ENCODE peak calls at places on chromosomes 12 and 14, in four cellular contexts. One of them, this sample, is unnamed.

GRCh38 chr14:71658261-71658860 is 273.9 kb upstream of the RGS6 start:
- DNase-seq in PC-3: no peak
- DNase-seq in IMR-90: no peak
- DNase-seq in cardiac fibroblast: peak; percentile 71
- DNase-seq in this sample: peak; percentile 61

GRCh38 chr14:23650506-23650905 is 14.3 kb downstream of the DHRS2 start:
- DNase-seq in cardiac fibroblast: no peak
- DNase-seq in IMR-90: no peak
- DNase-seq in PC-3: no peak
- DNase-seq in this sample: no peak

GRCh38 chr12:49784756-49785409 is 43.3 kb downstream of the NCKAP5L start:
- DNase-seq in cardiac fibroblast: peak; percentile 59
- DNase-seq in IMR-90: peak; percentile 67
- DNase-seq in PC-3: peak; percentile 35
- DNase-seq in this sample: peak; percentile 59

GRCh38 chr12:30926243-30927209 is at the start of gene TSPAN11:
- DNase-seq in cardiac fibroblast: peak; percentile 9
- DNase-seq in PC-3: no peak
- DNase-seq in IMR-90: peak; percentile 26
- DNase-seq in this sample: peak; percentile 50

GRCh38 chr12:124568431-124569374 is 1.3 kb upstream of the NCOR2 start:
- DNase-seq in cardiac fibroblast: peak; percentile 93
- DNase-seq in IMR-90: peak; percentile 94
- DNase-seq in PC-3: peak; percentile 61
- DNase-seq in this sample: peak; percentile 98

GRCh38 chr14:100031506-100032281 is 33.5 kb upstream of the EVL start:
- DNase-seq in PC-3: peak; percentile 98
- DNase-seq in cardiac fibroblast: peak; percentile 99
- DNase-seq in IMR-90: peak; percentile 99
- DNase-seq in this sample: peak; percentile 99

GRCh38 chr12:58268080-58268479 is 326.7 kb downstream of the ATP23 start:
- DNase-seq in PC-3: no peak
- DNase-seq in cardiac fibroblast: peak; percentile 22
- DNase-seq in IMR-90: peak; percentile 18
- DNase-seq in this sample: peak; percentile 12

GRCh38 chr12:97943359-97943758 is 480.8 kb downstream of the RMST start:
- DNase-seq in IMR-90: no peak
- DNase-seq in PC-3: peak; percentile 13
- DNase-seq in cardiac fibroblast: no peak
- DNase-seq in this sample: no peak

GRCh38 chr12:107731376-107731775 is 29.6 kb downstream of the PRDM4 start:
- DNase-seq in PC-3: peak; percentile 36
- DNase-seq in IMR-90: no peak
- DNase-seq in cardiac fibroblast: no peak
- DNase-seq in this sample: peak; percentile 23

GRCh38 chr14:103711516-103712431 is 3.5 kb downstream of the XRCC3 start:
- DNase-seq in IMR-90: no peak
- DNase-seq in PC-3: peak; percentile 56
- DNase-seq in cardiac fibroblast: no peak
- DNase-seq in this sample: no peak

GRCh38 chr12:57235728-57236131 is 6.2 kb downstream of the SHMT2 start:
- DNase-seq in PC-3: no peak
- DNase-seq in cardiac fibroblast: no peak
- DNase-seq in IMR-90: no peak
- DNase-seq in this sample: no peak

GRCh38 chr12:108519558-108519957 is 4.5 kb downstream of the FICD start:
- DNase-seq in cardiac fibroblast: no peak
- DNase-seq in IMR-90: no peak
- DNase-seq in PC-3: no peak
- DNase-seq in this sample: no peak

GRCh38 chr12:65232490-65233077 is 45.9 kb upstream of the MSRB3 start:
- DNase-seq in PC-3: peak; percentile 45
- DNase-seq in IMR-90: peak; percentile 38
- DNase-seq in cardiac fibroblast: peak; percentile 59
- DNase-seq in this sample: peak; percentile 55
- TF ChIP-seq CTCF in PC-3: peak; percentile 58
- TF ChIP-seq CTCF in IMR-90: peak; percentile 47
- TF ChIP-seq CTCF in cardiac fibroblast: peak; percentile 26
- TF ChIP-seq CTCF in this sample: no peak

DNA sequence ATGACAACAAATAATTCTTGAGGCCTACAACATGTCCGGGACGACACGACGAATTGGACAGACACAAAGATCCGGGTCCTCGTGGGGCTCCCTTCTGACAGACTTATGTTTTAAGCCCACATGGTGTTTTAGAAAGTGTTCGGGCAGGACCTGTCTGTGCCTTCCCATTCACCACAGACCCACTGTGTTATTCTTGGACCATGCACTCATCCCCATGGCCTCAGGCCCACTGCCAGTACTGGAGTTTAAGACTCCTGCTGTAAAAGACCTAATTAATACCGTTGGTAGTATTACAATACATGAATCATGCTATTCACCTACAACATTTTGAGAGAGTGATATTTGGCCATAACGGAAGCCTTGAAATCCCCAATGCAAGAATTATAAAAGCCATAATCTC is 20.0 kb downstream of the SLC15A4 start:
- DNase-seq in cardiac fibroblast: no peak
- DNase-seq in PC-3: no peak
- DNase-seq in IMR-90: no peak
- DNase-seq in this sample: no peak
- H3K4me3 ChIP-seq in cardiac fibroblast: no peak overlapping the region
- H3K4me3 ChIP-seq in PC-3: no peak overlapping the region
- H3K4me3 ChIP-seq in IMR-90: no peak overlapping the region
- H3K4me3 ChIP-seq in this sample: no peak overlapping the region

DNA sequence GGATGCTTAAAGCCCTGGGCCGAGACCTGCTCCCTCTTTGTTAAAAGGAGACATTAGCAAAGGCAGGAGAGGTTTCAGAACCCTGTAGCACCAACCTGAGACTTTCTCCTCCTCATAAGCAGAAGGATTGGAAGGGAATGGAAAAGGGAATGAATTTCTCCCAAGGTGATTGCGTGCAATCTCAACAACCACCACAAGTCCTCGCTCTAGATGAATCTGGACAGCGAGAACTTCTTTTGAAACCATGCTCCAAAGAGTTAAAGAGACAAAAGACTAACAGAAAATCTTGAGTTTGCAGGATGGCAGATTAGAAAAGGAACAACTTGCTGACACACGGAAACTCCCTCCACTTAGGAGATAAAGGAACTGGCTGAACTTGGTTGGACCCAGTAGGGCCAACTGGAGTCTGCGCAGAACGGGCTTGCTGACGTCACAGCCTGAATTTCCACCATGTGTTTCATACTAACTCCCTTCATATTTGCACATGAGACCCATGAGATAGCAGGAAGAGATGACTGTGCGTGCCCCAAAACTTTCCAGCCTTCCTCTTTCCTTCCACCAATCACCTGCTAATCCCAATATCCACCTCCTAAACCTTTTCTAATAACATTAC is 137.0 kb downstream of the PTPN11 start:
- DNase-seq in PC-3: peak; percentile 22
- DNase-seq in IMR-90: no peak
- DNase-seq in cardiac fibroblast: no peak
- DNase-seq in this sample: no peak
- TF ChIP-seq CTCF in PC-3: peak; percentile 46
- TF ChIP-seq CTCF in IMR-90: no peak
- TF ChIP-seq CTCF in cardiac fibroblast: no peak
- TF ChIP-seq CTCF in this sample: no peak

GRCh38 chr14:94026173-94026885 is at the start of gene OTUB2:
- DNase-seq in IMR-90: peak; percentile 98
- DNase-seq in cardiac fibroblast: peak; percentile 99
- DNase-seq in PC-3: peak; percentile 99
- DNase-seq in this sample: peak; percentile 99
- H3K4me3 ChIP-seq in IMR-90: peak within 1 kb of the TSS; percentile 60
- H3K4me3 ChIP-seq in cardiac fibroblast: peak within 1 kb of the TSS; percentile 52
- H3K4me3 ChIP-seq in PC-3: peak within 1 kb of the TSS; percentile 67
- H3K4me3 ChIP-seq in this sample: peak within 1 kb of the TSS; percentile 76

DNA sequence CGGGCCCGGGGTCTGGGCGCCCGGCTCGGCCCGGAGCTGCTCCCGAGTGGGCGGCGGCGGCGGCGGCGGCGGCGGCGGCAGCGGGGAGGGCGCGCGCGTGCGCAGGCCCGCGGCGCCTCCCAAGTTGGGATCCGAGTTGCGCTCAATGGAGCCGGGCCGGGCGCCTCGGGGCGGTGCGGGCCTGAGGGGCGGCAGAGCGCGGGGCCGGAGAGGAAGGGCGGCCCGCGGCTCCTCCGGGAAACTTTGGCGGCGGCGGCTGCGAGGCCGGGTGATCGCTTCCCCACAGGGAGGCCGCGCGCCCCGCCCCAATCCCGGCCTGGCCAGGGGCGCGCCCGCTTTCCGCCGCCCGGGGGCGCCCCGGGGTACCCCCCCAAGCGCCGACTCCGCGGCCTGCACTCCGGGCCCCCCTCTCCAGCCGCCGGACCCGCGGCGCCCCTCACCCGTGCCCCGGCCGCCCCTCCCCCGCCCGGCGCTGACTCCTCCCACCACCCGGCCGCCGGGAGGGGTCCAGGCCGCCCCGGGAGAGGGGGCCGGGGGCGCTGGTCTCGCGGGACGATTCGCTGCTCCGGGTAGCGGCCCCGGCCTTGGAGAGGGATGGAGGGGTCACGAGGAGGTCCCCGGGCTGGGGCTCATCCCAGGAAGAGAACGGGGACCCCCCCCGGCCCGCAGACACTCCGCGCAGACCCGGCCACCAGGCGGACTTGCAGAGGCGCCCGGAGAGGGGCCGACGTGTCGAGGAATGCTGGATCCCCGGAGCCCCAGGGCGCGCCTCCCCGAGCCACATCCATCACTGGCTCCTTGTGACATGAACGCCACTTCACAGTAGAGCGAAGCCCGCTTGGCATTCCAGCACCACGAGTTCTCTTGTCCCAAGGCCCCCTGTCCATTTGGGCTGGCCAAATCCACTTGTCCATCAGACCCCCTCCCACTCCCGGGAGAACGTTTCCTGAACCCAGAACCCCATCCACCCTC is at the start of gene RILPL1:
- DNase-seq in PC-3: peak; percentile 39
- DNase-seq in cardiac fibroblast: peak; percentile 43
- DNase-seq in IMR-90: peak; percentile 32
- DNase-seq in this sample: peak; percentile 45
- TF ChIP-seq CTCF in PC-3: no peak
- TF ChIP-seq CTCF in cardiac fibroblast: peak; percentile 27
- TF ChIP-seq CTCF in IMR-90: peak; percentile 48
- TF ChIP-seq CTCF in this sample: peak; percentile 32

GRCh38 chr12:89704457-89704856 is 4.2 kb downstream of the ATP2B1 start:
- DNase-seq in IMR-90: no peak
- DNase-seq in cardiac fibroblast: no peak
- DNase-seq in PC-3: no peak
- DNase-seq in this sample: no peak
- H3K4me3 ChIP-seq in IMR-90: no peak overlapping the region
- H3K4me3 ChIP-seq in cardiac fibroblast: no peak overlapping the region
- H3K4me3 ChIP-seq in PC-3: peak overlapping the region; percentile 19
- H3K4me3 ChIP-seq in this sample: no peak overlapping the region

GRCh38 chr14:36070056-36071043 is 106.2 kb downstream of the PTCSC3 start:
- DNase-seq in IMR-90: peak; percentile 64
- DNase-seq in cardiac fibroblast: peak; percentile 67
- DNase-seq in PC-3: peak; percentile 82
- DNase-seq in this sample: peak; percentile 83
- TF ChIP-seq CTCF in IMR-90: peak; percentile 82
- TF ChIP-seq CTCF in cardiac fibroblast: peak; percentile 81
- TF ChIP-seq CTCF in PC-3: peak; percentile 93
- TF ChIP-seq CTCF in this sample: peak; percentile 96

GRCh38 chr12:131213896-131214442 is 260.3 kb downstream of the ADGRD1 start:
- DNase-seq in IMR-90: no peak
- DNase-seq in cardiac fibroblast: no peak
- DNase-seq in PC-3: no peak
- DNase-seq in this sample: no peak

GRCh38 chr12:131220007-131220685 is 266.4 kb downstream of the ADGRD1 start:
- DNase-seq in IMR-90: no peak
- DNase-seq in PC-3: no peak
- DNase-seq in cardiac fibroblast: no peak
- DNase-seq in this sample: no peak

GRCh38 chr12:131218291-131219172 is 264.8 kb downstream of the ADGRD1 start:
- DNase-seq in PC-3: peak; percentile 23
- DNase-seq in IMR-90: no peak
- DNase-seq in cardiac fibroblast: no peak
- DNase-seq in this sample: no peak

GRCh38 chr12:131219173-131220006 is 265.7 kb downstream of the ADGRD1 start:
- DNase-seq in cardiac fibroblast: no peak
- DNase-seq in IMR-90: no peak
- DNase-seq in PC-3: no peak
- DNase-seq in this sample: no peak

DNA sequence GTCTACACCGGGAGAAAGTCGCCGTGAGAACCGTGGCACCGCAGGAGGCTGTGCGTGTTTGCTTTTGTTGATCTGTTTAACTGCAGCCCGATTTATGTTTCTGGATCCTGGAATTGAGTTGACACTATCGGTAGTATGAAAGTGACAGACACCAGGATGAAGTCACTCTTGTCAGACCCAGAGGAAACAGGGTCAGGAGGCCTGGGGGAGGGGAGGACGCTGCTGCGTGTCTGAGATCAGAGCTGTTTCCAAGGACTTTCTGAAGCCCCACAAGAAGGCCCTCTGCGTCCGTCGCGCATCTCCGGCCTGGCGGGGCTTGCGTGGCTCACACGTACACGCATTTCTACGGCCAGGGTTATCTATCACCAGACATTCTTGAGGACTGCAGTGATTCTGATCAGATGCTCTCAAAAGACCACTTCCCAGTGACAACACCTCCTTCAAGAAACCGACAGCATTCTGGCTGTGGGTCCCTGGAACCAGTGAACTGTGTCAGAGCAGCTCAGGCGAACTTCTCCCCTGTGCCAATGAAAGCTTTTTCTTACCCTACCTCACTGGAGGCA is 263.4 kb downstream of the ADGRD1 start:
- DNase-seq in IMR-90: no peak
- DNase-seq in PC-3: no peak
- DNase-seq in cardiac fibroblast: no peak
- DNase-seq in this sample: no peak
- H3K4me3 ChIP-seq in IMR-90: no peak overlapping the region
- H3K4me3 ChIP-seq in PC-3: no peak overlapping the region
- H3K4me3 ChIP-seq in cardiac fibroblast: no peak overlapping the region
- H3K4me3 ChIP-seq in this sample: no peak overlapping the region

GRCh38 chr12:11892065-11892391 is 178.7 kb upstream of the BCL2L14 start:
- DNase-seq in PC-3: no peak
- DNase-seq in IMR-90: no peak
- DNase-seq in cardiac fibroblast: no peak
- DNase-seq in this sample: no peak
- TF ChIP-seq CTCF in PC-3: no peak
- TF ChIP-seq CTCF in IMR-90: no peak
- TF ChIP-seq CTCF in cardiac fibroblast: peak; percentile 36
- TF ChIP-seq CTCF in this sample: peak; percentile 36

GRCh38 chr12:65119063-65119462 is 2.0 kb downstream of the WIF1 start:
- DNase-seq in PC-3: no peak
- DNase-seq in IMR-90: no peak
- DNase-seq in cardiac fibroblast: no peak
- DNase-seq in this sample: no peak

DNA sequence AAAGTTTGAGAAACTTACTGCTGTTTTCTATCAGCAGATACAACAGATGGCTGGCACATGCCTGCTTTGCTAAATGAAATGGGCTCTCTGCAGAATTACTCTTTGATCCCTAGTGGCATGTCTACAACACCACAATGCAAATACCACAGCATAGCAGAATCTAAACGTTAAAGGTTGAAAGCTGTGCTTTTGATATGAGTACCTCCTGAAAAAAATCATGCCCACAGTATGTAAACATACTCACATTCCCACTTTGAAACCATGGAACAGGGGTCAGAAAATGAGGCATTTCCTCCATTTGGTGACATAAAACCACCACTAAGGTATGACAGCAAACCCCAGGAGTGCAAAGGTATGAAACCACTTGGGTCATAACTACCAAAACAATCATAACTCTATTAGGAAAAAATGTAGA is 7.5 kb downstream of the WIF1 start:
- DNase-seq in IMR-90: no peak
- DNase-seq in PC-3: no peak
- DNase-seq in cardiac fibroblast: no peak
- DNase-seq in this sample: no peak
- H3K4me3 ChIP-seq in IMR-90: no peak overlapping the region
- H3K4me3 ChIP-seq in PC-3: no peak overlapping the region
- H3K4me3 ChIP-seq in cardiac fibroblast: no peak overlapping the region
- H3K4me3 ChIP-seq in this sample: no peak overlapping the region